ENCODE peak calls at places on chromosome 17, in ten cellular contexts. H, A, L, T, N, O, K, Q, J and M are unnamed samples.

GRCh38 chr17:17435323-17435722 is 41.5 kb upstream of the MED9 start:
- DNase-seq in N (no peak), A (peak; percentile 85), T (no peak), O (no peak), K (no peak), H (no peak), Q (no peak), J (no peak), L (peak; percentile 22), M (no peak)

GRCh38 chr17:57032343-57032742 is 52.7 kb upstream of the AKAP1 start:
- DNase-seq in Q (no peak), J (no peak), H (no peak), L (no peak), N (no peak), O (no peak), A (no peak), T (no peak), K (peak; percentile 80), M (no peak)

GRCh38 chr17:80844418-80844990 is 147.1 kb upstream of the CHMP6 start:
- DNase-seq in O (no peak), N (no peak), L (no peak), Q (no peak), K (no peak), J (no peak), A (no peak), T (no peak), H (no peak), M (no peak)

GRCh38 chr17:12959441-12959840 is 58.4 kb downstream of the ELAC2 start:
- DNase-seq in H (no peak), T (no peak), O (no peak), Q (no peak), L (no peak), K (no peak), J (no peak), N (no peak), A (peak; percentile 25), M (no peak)

GRCh38 chr17:14198013-14198412 is 38.6 kb downstream of the CDRT15 start:
- DNase-seq in N (no peak), J (no peak), O (peak; percentile 79), T (no peak), K (no peak), A (no peak), Q (no peak), L (peak; percentile 22), H (no peak), M (no peak)

GRCh38 chr17:55635253-55635766 is 87.4 kb downstream of the TMEM100 start:
- DNase-seq in T (no peak), N (no peak), K (no peak), J (no peak), H (no peak), L (no peak), O (peak; percentile 44), Q (no peak), A (no peak), M (no peak)

GRCh38 chr17:13597723-13598347 is 3.9 kb downstream of the HS3ST3A1 start:
- DNase-seq in K (peak; percentile 12), J (peak; percentile 44), A (peak; percentile 41), N (peak; percentile 3), L (peak; percentile 26), O (peak; percentile 54), Q (peak; percentile 62), T (no peak), H (peak; percentile 57), M (peak; percentile 19)

GRCh38 chr17:39740357-39741111 is 2.8 kb downstream of the GRB7 start:
- DNase-seq in L (no peak), A (peak; percentile 34), N (no peak), O (peak; percentile 26), J (no peak), K (peak; percentile 62), Q (no peak), T (no peak), H (peak; percentile 42), M (peak; percentile 78)

GRCh38 chr17:39943702-39944392 is 16.3 kb downstream of the LRRC3C start:
- DNase-seq in A (no peak), Q (peak; percentile 35), K (no peak), O (no peak), L (no peak), H (no peak), N (no peak), J (no peak), T (no peak), M (no peak)

GRCh38 chr17:1727876-1728630 is 3.5 kb downstream of the WDR81 start:
- DNase-seq in Q (no peak), N (no peak), L (no peak), O (peak; percentile 16), A (no peak), J (no peak), T (no peak), K (no peak), H (no peak), M (no peak)

GRCh38 chr17:73616120-73616872 is 27.9 kb downstream of the SDK2 start:
- DNase-seq in N (no peak), O (no peak), J (no peak), H (no peak), K (no peak), Q (no peak), T (no peak), L (no peak), A (no peak), M (no peak)

GRCh38 chr17:27600471-27600870 is 30.5 kb upstream of the LGALS9 start:
- DNase-seq in A (no peak), Q (no peak), H (no peak), T (no peak), K (no peak), L (no peak), N (no peak), J (no peak), O (no peak), M (no peak)

GRCh38 chr17:42817866-42818265 is 6.2 kb downstream of the BECN1 start:
- DNase-seq in N (no peak), T (no peak), Q (no peak), L (no peak), K (no peak), A (no peak), H (peak; percentile 30), J (no peak), O (no peak), M (no peak)

GRCh38 chr17:8911205-8911604 is 43.7 kb upstream of the PIK3R6 start:
- DNase-seq in L (no peak), Q (no peak), K (no peak), N (no peak), A (no peak), O (no peak), J (no peak), H (no peak), T (no peak), M (no peak)

GRCh38 chr17:56587298-56587697 is 6.2 kb upstream of the NOG start:
- DNase-seq in O (no peak), J (no peak), H (no peak), A (no peak), L (no peak), K (no peak), T (no peak), N (no peak), Q (no peak), M (no peak)

GRCh38 chr17:70107441-70107840 is 32.4 kb downstream of the KCNJ16 start:
- DNase-seq in J (no peak), O (no peak), K (no peak), L (no peak), N (no peak), A (no peak), Q (no peak), H (no peak), T (no peak), M (no peak)

GRCh38 chr17:15442316-15443185 is 24.9 kb downstream of the CDRT4 start:
- DNase-seq in L (no peak), O (no peak), Q (no peak), H (no peak), K (no peak), A (no peak), J (no peak), N (no peak), T (no peak), M (no peak)